ENCODE peak calls at places on chromosomes 16 and 17, in four cellular contexts. One of them, this sample, is unnamed.

GRCh38 chr16:73176577-73177013 is 128.7 kb upstream of the ZFHX3 start:
- DNase-seq in tibial artery: no peak
- DNase-seq in natural killer cell: no peak
- DNase-seq in mucosa of descending colon: peak
- DNase-seq in this sample: no peak

GRCh38 chr17:35766903-35767510 is 6.3 kb downstream of the C17orf50 start:
- DNase-seq in tibial artery: no peak
- DNase-seq in natural killer cell: no peak
- DNase-seq in mucosa of descending colon: no peak
- DNase-seq in this sample: no peak

GRCh38 chr16:16983545-16983944 is 487.2 kb downstream of the XYLT1 start:
- DNase-seq in tibial artery: no peak
- DNase-seq in natural killer cell: no peak
- DNase-seq in mucosa of descending colon: no peak
- DNase-seq in this sample: no peak

GRCh38 chr16:28572659-28573510 is 19.2 kb downstream of the SGF29 start:
- DNase-seq in tibial artery: no peak
- DNase-seq in natural killer cell: no peak
- DNase-seq in mucosa of descending colon: no peak
- DNase-seq in this sample: no peak

GRCh38 chr16:4272114-4272954 is 489 bp downstream of the TFAP4 start:
- DNase-seq in tibial artery: peak
- DNase-seq in natural killer cell: no peak
- DNase-seq in mucosa of descending colon: peak
- DNase-seq in this sample: no peak

GRCh38 chr16:67703626-67704025 is 15.5 kb downstream of the GFOD2 start:
- DNase-seq in tibial artery: no peak
- DNase-seq in natural killer cell: no peak
- DNase-seq in mucosa of descending colon: no peak
- DNase-seq in this sample: no peak

GRCh38 chr16:11245988-11246387 is 10.0 kb downstream of the SOCS1 start:
- DNase-seq in tibial artery: no peak
- DNase-seq in natural killer cell: no peak
- DNase-seq in mucosa of descending colon: no peak
- DNase-seq in this sample: no peak

GRCh38 chr16:53865492-53865863 is 161.5 kb downstream of the FTO start:
- DNase-seq in tibial artery: no peak
- DNase-seq in natural killer cell: no peak
- DNase-seq in mucosa of descending colon: no peak
- DNase-seq in this sample: no peak

GRCh38 chr16:72120026-72120425 is 26.4 kb downstream of the DHX38 start:
- DNase-seq in tibial artery: no peak
- DNase-seq in natural killer cell: no peak
- DNase-seq in mucosa of descending colon: no peak
- DNase-seq in this sample: no peak

GRCh38 chr17:8747731-8748130 is 3.1 kb upstream of the CCDC42 start:
- DNase-seq in tibial artery: no peak
- DNase-seq in natural killer cell: no peak
- DNase-seq in mucosa of descending colon: no peak
- DNase-seq in this sample: no peak

GRCh38 chr16:57564571-57565270 is 22.3 kb downstream of the ADGRG5 start:
- DNase-seq in tibial artery: no peak
- DNase-seq in natural killer cell: no peak
- DNase-seq in mucosa of descending colon: no peak
- DNase-seq in this sample: no peak

GRCh38 chr16:70746040-70746707 is 54.8 kb downstream of the VAC14 start:
- DNase-seq in tibial artery: peak
- DNase-seq in natural killer cell: no peak
- DNase-seq in mucosa of descending colon: peak
- DNase-seq in this sample: no peak

GRCh38 chr16:31267332-31268032 is 7.7 kb downstream of the ITGAM start:
- DNase-seq in tibial artery: no peak
- DNase-seq in natural killer cell: no peak
- DNase-seq in mucosa of descending colon: no peak
- DNase-seq in this sample: no peak

GRCh38 chr17:76142044-76143041 is 1.3 kb upstream of the FOXJ1 start:
- DNase-seq in tibial artery: no peak
- DNase-seq in natural killer cell: no peak
- DNase-seq in mucosa of descending colon: no peak
- DNase-seq in this sample: no peak

GRCh38 chr16:4481526-4481925 is 5.3 kb downstream of the HMOX2 start:
- DNase-seq in tibial artery: no peak
- DNase-seq in natural killer cell: no peak
- DNase-seq in mucosa of descending colon: no peak
- DNase-seq in this sample: no peak

GRCh38 chr16:10895053-10895946 is 18.3 kb downstream of the CIITA start:
- DNase-seq in tibial artery: no peak
- DNase-seq in natural killer cell: no peak
- DNase-seq in mucosa of descending colon: peak
- DNase-seq in this sample: peak

GRCh38 chr16:48745541-48745940 is 135.6 kb upstream of the N4BP1 start:
- DNase-seq in tibial artery: no peak
- DNase-seq in natural killer cell: no peak
- DNase-seq in mucosa of descending colon: no peak
- DNase-seq in this sample: no peak

GRCh38 chr16:11699234-11699894 is 31.1 kb downstream of the SNN start:
- DNase-seq in tibial artery: no peak
- DNase-seq in natural killer cell: no peak
- DNase-seq in mucosa of descending colon: no peak
- DNase-seq in this sample: no peak

GRCh38 chr16:63787014-63787413 is 1334.8 kb downstream of the CDH11 start:
- DNase-seq in tibial artery: no peak
- DNase-seq in natural killer cell: no peak
- DNase-seq in mucosa of descending colon: no peak
- DNase-seq in this sample: no peak

GRCh38 chr16:60755907-60756306 is 1280.3 kb downstream of the CDH8 start:
- DNase-seq in tibial artery: no peak
- DNase-seq in natural killer cell: no peak
- DNase-seq in mucosa of descending colon: no peak
- DNase-seq in this sample: no peak

GRCh38 chr16:69494993-69495392 is 70.6 kb downstream of the CYB5B start:
- DNase-seq in tibial artery: no peak
- DNase-seq in natural killer cell: no peak
- DNase-seq in mucosa of descending colon: peak
- DNase-seq in this sample: no peak

GRCh38 chr16:88651276-88651988 is 579 bp upstream of the CYBA start:
- DNase-seq in tibial artery: peak
- DNase-seq in natural killer cell: peak
- DNase-seq in mucosa of descending colon: peak
- DNase-seq in this sample: peak

GRCh38 chr16:69848635-69849545 is 86.8 kb downstream of the WWP2 start:
- DNase-seq in tibial artery: peak
- DNase-seq in natural killer cell: no peak
- DNase-seq in mucosa of descending colon: peak
- DNase-seq in this sample: no peak

GRCh38 chr17:59115474-59115873 is 8.8 kb upstream of the TRIM37 start:
- DNase-seq in tibial artery: no peak
- DNase-seq in natural killer cell: no peak
- DNase-seq in mucosa of descending colon: no peak
- DNase-seq in this sample: no peak

GRCh38 chr16:56426585-56426984 is 1.2 kb upstream of the AMFR start:
- DNase-seq in tibial artery: no peak
- DNase-seq in natural killer cell: no peak
- DNase-seq in mucosa of descending colon: no peak
- DNase-seq in this sample: no peak

GRCh38 chr17:72654746-72655145 is 437.7 kb downstream of the SLC39A11 start:
- DNase-seq in tibial artery: no peak
- DNase-seq in natural killer cell: no peak
- DNase-seq in mucosa of descending colon: no peak
- DNase-seq in this sample: no peak

GRCh38 chr16:66161942-66162341 is 204.5 kb upstream of the CDH5 start:
- DNase-seq in tibial artery: peak
- DNase-seq in natural killer cell: no peak
- DNase-seq in mucosa of descending colon: no peak
- DNase-seq in this sample: no peak

GRCh38 chr16:86713021-86713631 is 134.8 kb downstream of the FOXL1 start:
- DNase-seq in tibial artery: no peak
- DNase-seq in natural killer cell: no peak
- DNase-seq in mucosa of descending colon: no peak
- DNase-seq in this sample: no peak

GRCh38 chr16:85173981-85174751 is 61.9 kb upstream of the CIBAR2 start:
- DNase-seq in tibial artery: no peak
- DNase-seq in natural killer cell: no peak
- DNase-seq in mucosa of descending colon: peak
- DNase-seq in this sample: no peak

DNA sequence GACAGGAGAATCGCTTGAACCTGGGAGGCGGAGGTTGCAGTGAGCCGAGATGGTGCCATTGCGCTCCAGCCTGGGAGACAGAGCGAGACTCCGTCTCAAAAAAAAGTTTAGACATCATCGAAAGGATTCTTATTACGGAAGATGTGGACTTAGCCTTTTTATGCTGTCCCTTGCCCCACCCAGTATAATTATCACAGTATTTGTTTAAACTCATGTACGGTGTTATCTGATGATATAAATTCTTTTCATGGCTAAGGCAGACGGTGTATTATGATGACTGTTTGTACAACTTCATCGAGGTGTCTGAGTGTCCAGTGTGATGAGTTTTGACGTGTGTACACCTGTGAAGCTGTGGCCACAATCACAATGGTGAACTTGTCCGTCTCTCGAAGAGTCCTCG is 26.1 kb downstream of the BAIAP2 start:
- DNase-seq in tibial artery: no peak
- DNase-seq in natural killer cell: no peak
- DNase-seq in mucosa of descending colon: no peak
- DNase-seq in this sample: no peak
- TF ChIP-seq CTCF in tibial artery: no peak
- TF ChIP-seq CTCF in natural killer cell: no peak
- TF ChIP-seq CTCF in mucosa of descending colon: no peak
- TF ChIP-seq CTCF in this sample: no peak

GRCh38 chr17:38815576-38816193 is 9.4 kb downstream of the CWC25 start:
- DNase-seq in tibial artery: no peak
- DNase-seq in natural killer cell: no peak
- DNase-seq in mucosa of descending colon: no peak
- DNase-seq in this sample: no peak
- TF ChIP-seq CTCF in tibial artery: no peak
- TF ChIP-seq CTCF in natural killer cell: no peak
- TF ChIP-seq CTCF in mucosa of descending colon: no peak
- TF ChIP-seq CTCF in this sample: no peak

DNA sequence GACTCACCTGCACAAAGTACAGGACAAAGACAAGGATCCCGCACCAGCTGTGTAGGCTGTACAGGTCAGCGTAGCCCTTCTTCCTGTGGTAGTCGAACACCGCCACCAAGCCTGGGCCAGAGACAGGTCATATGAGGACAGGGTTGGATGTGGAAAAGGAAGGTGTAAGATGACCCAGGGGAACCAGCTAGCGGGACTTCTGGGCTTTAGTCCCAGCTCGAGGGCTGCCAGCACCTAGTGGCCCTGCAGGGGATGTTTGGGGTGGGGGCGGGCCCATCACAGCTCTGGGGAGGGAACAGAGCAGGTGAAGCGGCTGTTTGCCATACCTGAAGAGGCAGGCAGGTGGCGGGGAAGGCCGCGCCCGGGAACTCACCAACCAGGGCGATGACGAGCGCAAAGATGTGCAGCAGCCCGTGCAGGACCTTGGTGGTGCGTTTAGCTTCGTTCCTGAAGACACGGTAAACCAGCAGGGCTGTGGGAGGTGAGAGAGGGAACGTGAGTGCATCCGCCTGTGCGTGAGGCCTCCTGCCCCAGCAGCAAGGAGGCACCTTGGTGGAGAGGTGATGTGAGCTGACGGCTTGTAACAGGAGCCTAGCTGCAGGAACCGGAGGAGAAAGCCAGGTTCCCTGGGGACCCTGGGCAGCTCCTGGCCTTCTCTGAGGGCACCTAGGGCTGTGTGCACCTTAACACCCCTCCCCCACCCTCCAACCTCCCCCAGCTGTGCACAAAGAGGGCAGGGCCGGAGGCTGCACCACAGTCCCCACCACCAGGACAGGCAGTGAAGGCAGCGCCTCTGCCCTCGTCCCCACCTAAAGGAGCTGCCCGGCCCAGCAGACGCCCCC is 10.2 kb downstream of the CYB561 start:
- DNase-seq in tibial artery: no peak
- DNase-seq in natural killer cell: no peak
- DNase-seq in mucosa of descending colon: peak
- DNase-seq in this sample: no peak
- TF ChIP-seq CTCF in tibial artery: no peak
- TF ChIP-seq CTCF in natural killer cell: no peak
- TF ChIP-seq CTCF in mucosa of descending colon: peak
- TF ChIP-seq CTCF in this sample: no peak

GRCh38 chr16:23432176-23433128 is 20.5 kb downstream of the COG7 start:
- DNase-seq in tibial artery: no peak
- DNase-seq in natural killer cell: no peak
- DNase-seq in mucosa of descending colon: no peak
- DNase-seq in this sample: no peak
- TF ChIP-seq CTCF in tibial artery: no peak
- TF ChIP-seq CTCF in natural killer cell: no peak
- TF ChIP-seq CTCF in mucosa of descending colon: no peak
- TF ChIP-seq CTCF in this sample: no peak

GRCh38 chr17:66582373-66583111 is 252.4 kb upstream of the CACNG5 start:
- DNase-seq in tibial artery: no peak
- DNase-seq in natural killer cell: no peak
- DNase-seq in mucosa of descending colon: no peak
- DNase-seq in this sample: no peak
- TF ChIP-seq CTCF in tibial artery: no peak
- TF ChIP-seq CTCF in natural killer cell: no peak
- TF ChIP-seq CTCF in mucosa of descending colon: no peak
- TF ChIP-seq CTCF in this sample: no peak

GRCh38 chr16:1773703-1774455 is 945 bp upstream of the MRPS34 start:
- DNase-seq in tibial artery: no peak
- DNase-seq in natural killer cell: no peak
- DNase-seq in mucosa of descending colon: no peak
- DNase-seq in this sample: no peak
- TF ChIP-seq CTCF in tibial artery: no peak
- TF ChIP-seq CTCF in natural killer cell: no peak
- TF ChIP-seq CTCF in mucosa of descending colon: no peak
- TF ChIP-seq CTCF in this sample: no peak